ENCODE peak calls at places on chromosomes 3 and 15, in seven cellular contexts. L, E, U, A, K, O and G are unnamed samples.

GRCh38 chr3:179769411-179770247 is 116.8 kb downstream of the USP13 start:
- DNase-seq in L (no peak), E (no peak), U (no peak), A (no peak), K (no peak), O (no peak), G (no peak)

GRCh38 chr15:93880358-93880757 is 351.0 kb upstream of the MCTP2 start:
- DNase-seq in L (no peak), E (no peak), U (no peak), A (no peak), K (no peak), O (no peak), G (no peak)

GRCh38 chr3:186057594-186057993 is 51.3 kb downstream of the ETV5 start:
- DNase-seq in L (no peak), E (peak; percentile 6), U (no peak), A (peak; percentile 81), K (peak; percentile 93), O (no peak), G (no peak)

GRCh38 chr15:62147149-62148013 is 17.7 kb downstream of the C2CD4B start:
- DNase-seq in L (no peak), E (no peak), U (no peak), A (no peak), K (no peak), O (no peak), G (no peak)

GRCh38 chr3:13684854-13685253 is 135.9 kb downstream of the FBLN2 start:
- DNase-seq in L (no peak), E (no peak), U (no peak), A (no peak), K (no peak), O (no peak), G (no peak)

GRCh38 chr15:45276851-45277250 is 24.8 kb downstream of the SLC28A2 start:
- DNase-seq in L (no peak), E (peak; percentile 38), U (no peak), A (peak; percentile 43), K (peak; percentile 34), O (peak; percentile 19), G (no peak)

GRCh38 chr3:30256474-30256873 is 349.9 kb upstream of the TGFBR2 start:
- DNase-seq in L (no peak), E (peak; percentile 10), U (no peak), A (no peak), K (peak; percentile 65), O (no peak), G (no peak)

GRCh38 chr15:97235285-97235985 is 725.1 kb upstream of the ARRDC4 start:
- DNase-seq in L (no peak), E (peak; percentile 38), U (peak; percentile 71), A (peak; percentile 28), K (peak; percentile 63), O (no peak), G (peak; percentile 27)

GRCh38 chr15:43939070-43939469 is 112.3 kb downstream of the WDR76 start:
- DNase-seq in L (no peak), E (peak; percentile 33), U (no peak), A (peak; percentile 35), K (no peak), O (no peak), G (no peak)

GRCh38 chr15:50247819-50248650 is 17.5 kb downstream of the HDC start:
- DNase-seq in L (no peak), E (no peak), U (no peak), A (peak; percentile 50), K (peak; percentile 47), O (peak; percentile 64), G (peak; percentile 46)

GRCh38 chr3:170730071-170730812 is 139.8 kb downstream of the RPL22L1 start:
- DNase-seq in L (no peak), E (no peak), U (no peak), A (no peak), K (peak; percentile 67), O (no peak), G (no peak)

GRCh38 chr3:15262021-15262420 is 56.0 kb downstream of the CAPN7 start:
- DNase-seq in L (no peak), E (no peak), U (no peak), A (no peak), K (no peak), O (no peak), G (no peak)

GRCh38 chr3:40581166-40581565 is 56.4 kb downstream of the ZNF621 start:
- DNase-seq in L (no peak), E (no peak), U (no peak), A (no peak), K (no peak), O (no peak), G (no peak)

GRCh38 chr3:135229018-135229495 is 434.0 kb downstream of the EPHB1 start:
- DNase-seq in L (no peak), E (no peak), U (no peak), A (no peak), K (no peak), O (no peak), G (no peak)

GRCh38 chr15:61840090-61840489 is 220.2 kb downstream of the VPS13C start:
- DNase-seq in L (no peak), E (no peak), U (no peak), A (no peak), K (no peak), O (no peak), G (no peak)

GRCh38 chr15:30859091-30859874 is 44.4 kb upstream of the FAN1 start:
- DNase-seq in L (no peak), E (peak; percentile 14), U (no peak), A (peak; percentile 28), K (peak; percentile 91), O (peak; percentile 26), G (no peak)

GRCh38 chr3:53464424-53464823 is 30.0 kb upstream of the CACNA1D start:
- DNase-seq in L (no peak), E (no peak), U (no peak), A (peak; percentile 52), K (no peak), O (no peak), G (no peak)

GRCh38 chr3:32421991-32422859 is 30.6 kb downstream of the CMTM7 start:
- DNase-seq in L (no peak), E (peak; percentile 54), U (peak; percentile 80), A (peak; percentile 94), K (no peak), O (no peak), G (no peak)

GRCh38 chr3:126394179-126394976 is at the start of gene CFAP100:
- DNase-seq in L (no peak), E (no peak), U (peak; percentile 65), A (peak; percentile 34), K (peak; percentile 85), O (no peak), G (no peak)

GRCh38 chr3:38455639-38456430 is 2.1 kb downstream of the ACVR2B start:
- DNase-seq in L (no peak), E (peak; percentile 41), U (peak; percentile 75), A (no peak), K (peak; percentile 87), O (peak; percentile 45), G (no peak)

GRCh38 chr3:18393906-18394305 is 31.2 kb downstream of the SATB1 start:
- DNase-seq in L (no peak), E (no peak), U (no peak), A (peak; percentile 59), K (no peak), O (no peak), G (no peak)

GRCh38 chr3:155859859-155860258 is 5.6 kb upstream of the SLC33A1 start:
- DNase-seq in L (no peak), E (no peak), U (no peak), A (no peak), K (no peak), O (peak; percentile 10), G (no peak)

GRCh38 chr15:66085128-66085527 is 168.4 kb downstream of the MEGF11 start:
- DNase-seq in L (no peak), E (no peak), U (no peak), A (no peak), K (peak; percentile 53), O (no peak), G (no peak)

GRCh38 chr3:183941216-183941615 is 56.5 kb upstream of the PARL start:
- DNase-seq in L (no peak), E (no peak), U (no peak), A (no peak), K (no peak), O (no peak), G (no peak)

GRCh38 chr3:196055683-196056270 is 26.1 kb downstream of the TFRC start:
- DNase-seq in L (no peak), E (no peak), U (no peak), A (no peak), K (peak; percentile 14), O (no peak), G (no peak)

GRCh38 chr15:48865387-48866079 is 12.4 kb upstream of the EID1 start:
- DNase-seq in L (no peak), E (no peak), U (no peak), A (no peak), K (peak; percentile 62), O (no peak), G (no peak)

GRCh38 chr3:142098974-142099373 is 50.4 kb downstream of the TFDP2 start:
- DNase-seq in L (no peak), E (no peak), U (no peak), A (peak; percentile 58), K (peak; percentile 37), O (no peak), G (no peak)

GRCh38 chr3:14352002-14352627 is 50.3 kb upstream of the SLC6A6 start:
- DNase-seq in L (no peak), E (no peak), U (peak; percentile 87), A (no peak), K (peak; percentile 81), O (no peak), G (no peak)

GRCh38 chr3:183295211-183295610 is 42.2 kb downstream of the B3GNT5 start:
- DNase-seq in L (no peak), E (no peak), U (no peak), A (peak; percentile 96), K (no peak), O (no peak), G (no peak)

GRCh38 chr3:123198352-123198751 is 3.4 kb upstream of the SEC22A start:
- DNase-seq in L (no peak), E (no peak), U (no peak), A (no peak), K (no peak), O (no peak), G (no peak)

GRCh38 chr3:169602482-169602881 is 61.0 kb downstream of the MECOM start:
- DNase-seq in L (no peak), E (no peak), U (no peak), A (no peak), K (no peak), O (no peak), G (no peak)

GRCh38 chr3:106707347-106707746 is 669.9 kb upstream of the CCDC54 start:
- DNase-seq in L (no peak), E (no peak), U (no peak), A (peak; percentile 59), K (no peak), O (no peak), G (no peak)

GRCh38 chr3:195768414-195768813 is 43.3 kb downstream of the MUC4 start:
- DNase-seq in L (no peak), E (no peak), U (peak; percentile 5), A (no peak), K (no peak), O (no peak), G (no peak)

GRCh38 chr3:127097009-127097350 is 96.0 kb upstream of the PRR23E start:
- DNase-seq in L (no peak), E (no peak), U (no peak), A (no peak), K (no peak), O (no peak), G (no peak)

GRCh38 chr15:37372064-37372463 is 271.7 kb upstream of the MEIS2 start:
- DNase-seq in L (no peak), E (no peak), U (no peak), A (no peak), K (no peak), O (no peak), G (no peak)

GRCh38 chr3:44932986-44933944 is 42.7 kb downstream of the ZDHHC3 start:
- DNase-seq in L (no peak), E (no peak), U (peak; percentile 74), A (no peak), K (no peak), O (no peak), G (no peak)

GRCh38 chr3:116037954-116038911 is 407.1 kb downstream of the LSAMP start:
- DNase-seq in L (no peak), E (no peak), U (no peak), A (no peak), K (no peak), O (no peak), G (no peak)

GRCh38 chr15:34271493-34271892 is 46.7 kb downstream of the EMC4 start:
- DNase-seq in L (no peak), E (peak; percentile 60), U (no peak), A (peak; percentile 84), K (no peak), O (no peak), G (no peak)